ENCODE peak calls at places on chromosomes 13 and 19, in four cellular contexts. Q is GM12878, S is IMR-90, D is K562. U is an unnamed sample.

GRCh38 chr19:54104998-54105715 is 2.5 kb downstream of the NDUFA3 start:
- DNase-seq in Q (no peak), S (no peak), D (no peak), U (no peak)

GRCh38 chr13:45370922-45371406 is 30.0 kb upstream of the TPT1 start:
- DNase-seq in Q (no peak), S (peak), D (peak), U (peak)

GRCh38 chr19:8209111-8209964 is at the start of gene CERS4:
- DNase-seq in Q (no peak), S (peak), D (peak), U (peak)

GRCh38 chr13:33367186-33367895 is 81.8 kb upstream of the STARD13 start:
- DNase-seq in Q (no peak), S (no peak), D (no peak), U (no peak)

GRCh38 chr19:12784394-12784870 is 6.9 kb upstream of the JUNB start:
- DNase-seq in Q (no peak), S (peak), D (peak), U (no peak)

GRCh38 chr13:48431431-48431830 is 18.5 kb upstream of the LPAR6 start:
- DNase-seq in Q (no peak), S (no peak), D (no peak), U (no peak)

GRCh38 chr19:49403404-49404187 is 15.5 kb downstream of the KASH5 start:
- DNase-seq in Q (no peak), S (peak), D (peak), U (peak)

GRCh38 chr19:7988307-7988706 is 17.1 kb downstream of the ELAVL1 start:
- DNase-seq in Q (no peak), S (no peak), D (no peak), U (no peak)

GRCh38 chr13:41232715-41233114 is 30.7 kb downstream of the MTRF1 start:
- DNase-seq in Q (no peak), S (no peak), D (no peak), U (no peak)

GRCh38 chr19:10603873-10604459 is 16.9 kb upstream of the AP1M2 start:
- DNase-seq in Q (peak), S (no peak), D (no peak), U (no peak)

GRCh38 chr19:29622191-29623070 is 16.3 kb downstream of the POP4 start:
- DNase-seq in Q (no peak), S (no peak), D (no peak), U (no peak)

GRCh38 chr19:17560205-17560595 is 4.8 kb downstream of the COLGALT1 start:
- DNase-seq in Q (no peak), S (peak), D (no peak), U (no peak)

GRCh38 chr19:45630463-45630862 is 8.7 kb downstream of the EML2 start:
- DNase-seq in Q (peak), S (peak), D (no peak), U (no peak)

GRCh38 chr13:107860284-107860683 is 355.1 kb downstream of the LIG4 start:
- DNase-seq in Q (no peak), S (no peak), D (peak), U (no peak)

GRCh38 chr13:112982281-112983041 is 13.4 kb downstream of the MCF2L start:
- DNase-seq in Q (no peak), S (no peak), D (no peak), U (no peak)

GRCh38 chr13:93416943-93417342 is 190.3 kb downstream of the GPC6 start:
- DNase-seq in Q (no peak), S (peak), D (no peak), U (no peak)

GRCh38 chr13:95140502-95140901 is 160.7 kb downstream of the ABCC4 start:
- DNase-seq in Q (no peak), S (no peak), D (no peak), U (no peak)

GRCh38 chr13:111213964-111214726 is 99.0 kb downstream of the ARHGEF7 start:
- DNase-seq in Q (no peak), S (no peak), D (no peak), U (no peak)

GRCh38 chr19:42028304-42029216 is 34.5 kb upstream of the ATP1A3 start:
- DNase-seq in Q (no peak), S (no peak), D (peak), U (peak)

GRCh38 chr19:10766049-10766623 is 48.3 kb downstream of the DNM2 start:
- DNase-seq in Q (no peak), S (no peak), D (no peak), U (no peak)

GRCh38 chr13:92187378-92187989 is 789.1 kb downstream of the GPC5 start:
- DNase-seq in Q (no peak), S (peak), D (peak), U (no peak)

GRCh38 chr19:45136507-45137178 is 24.1 kb downstream of the NKPD1 start:
- DNase-seq in Q (no peak), S (no peak), D (no peak), U (no peak)

GRCh38 chr13:113589251-113589960 is 4.9 kb downstream of the TFDP1 start:
- DNase-seq in Q (no peak), S (no peak), D (no peak), U (no peak)

DNA sequence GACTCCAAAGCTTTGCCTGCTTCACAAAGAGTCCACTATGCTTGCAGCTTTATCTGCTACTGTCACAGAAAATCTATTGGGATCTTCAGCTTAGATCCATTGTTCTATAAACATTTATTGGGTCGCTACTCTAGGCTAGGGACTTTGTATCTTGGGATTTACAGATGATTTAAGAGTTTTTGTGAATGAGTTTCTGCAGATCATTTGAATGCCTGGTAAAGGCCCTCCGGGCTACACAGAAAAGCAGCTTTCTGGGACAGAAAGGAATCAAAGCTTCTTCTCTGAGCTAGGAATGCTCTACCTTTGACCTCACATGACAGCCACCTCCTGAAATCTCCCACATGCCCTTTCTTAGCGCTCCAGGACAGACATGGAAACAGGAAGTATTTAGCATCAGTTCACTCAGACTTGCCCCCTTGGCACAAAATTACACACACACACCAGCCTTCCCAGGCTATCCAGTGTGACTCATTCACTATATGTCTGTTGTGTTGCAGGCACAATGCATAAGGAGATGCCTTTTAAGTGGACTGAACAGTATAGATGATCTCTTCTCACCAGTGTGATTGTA is 492.4 kb downstream of the DACH1 start:
- DNase-seq in Q (no peak), S (no peak), D (no peak), U (no peak)
- TF ChIP-seq CHD1 in Q (no peak), S (no peak), D (no peak), U (no peak)

GRCh38 chr19:57171551-57172081 is 4.3 kb upstream of the DUXA start:
- DNase-seq in Q (no peak), S (peak), D (no peak), U (peak)
- TF ChIP-seq CHD1 in Q (no peak), S (no peak), D (no peak), U (no peak)

DNA sequence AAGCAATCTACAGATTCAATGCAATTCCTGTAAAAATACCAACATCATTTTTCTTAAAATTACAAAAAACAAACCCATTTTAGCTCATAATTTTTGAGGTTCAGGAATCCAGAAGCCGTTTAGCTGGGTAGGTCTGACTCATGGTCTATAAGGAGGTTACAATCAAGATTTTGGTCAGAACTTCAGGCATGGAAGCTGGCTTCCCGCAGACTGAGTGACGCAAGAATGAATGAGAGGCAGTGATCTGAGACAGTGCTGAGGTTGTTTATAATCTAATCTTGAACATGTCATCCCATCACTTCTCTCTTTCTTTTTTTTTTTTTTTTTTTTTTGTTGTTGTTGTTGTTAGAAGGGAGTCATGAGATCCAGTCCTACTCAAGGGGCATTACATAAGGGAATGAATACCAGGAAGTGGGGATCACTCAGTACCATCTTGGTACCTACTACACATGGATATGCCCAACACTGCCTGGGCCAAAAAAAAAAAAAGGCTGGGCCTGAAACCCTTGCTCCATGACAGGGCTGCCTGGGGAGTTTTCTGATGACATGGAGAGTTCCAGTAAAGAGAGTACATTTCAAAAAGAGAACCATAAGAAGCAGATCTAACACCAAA is 217.4 kb downstream of the DLEU7 start:
- DNase-seq in Q (no peak), S (no peak), D (peak), U (no peak)
- TF ChIP-seq CHD1 in Q (no peak), S (no peak), D (no peak), U (no peak)

GRCh38 chr13:46516624-46517318 is 36.2 kb upstream of the LRCH1 start:
- DNase-seq in Q (no peak), S (no peak), D (no peak), U (no peak)
- TF ChIP-seq CHD1 in Q (no peak), S (no peak), D (no peak), U (no peak)

DNA sequence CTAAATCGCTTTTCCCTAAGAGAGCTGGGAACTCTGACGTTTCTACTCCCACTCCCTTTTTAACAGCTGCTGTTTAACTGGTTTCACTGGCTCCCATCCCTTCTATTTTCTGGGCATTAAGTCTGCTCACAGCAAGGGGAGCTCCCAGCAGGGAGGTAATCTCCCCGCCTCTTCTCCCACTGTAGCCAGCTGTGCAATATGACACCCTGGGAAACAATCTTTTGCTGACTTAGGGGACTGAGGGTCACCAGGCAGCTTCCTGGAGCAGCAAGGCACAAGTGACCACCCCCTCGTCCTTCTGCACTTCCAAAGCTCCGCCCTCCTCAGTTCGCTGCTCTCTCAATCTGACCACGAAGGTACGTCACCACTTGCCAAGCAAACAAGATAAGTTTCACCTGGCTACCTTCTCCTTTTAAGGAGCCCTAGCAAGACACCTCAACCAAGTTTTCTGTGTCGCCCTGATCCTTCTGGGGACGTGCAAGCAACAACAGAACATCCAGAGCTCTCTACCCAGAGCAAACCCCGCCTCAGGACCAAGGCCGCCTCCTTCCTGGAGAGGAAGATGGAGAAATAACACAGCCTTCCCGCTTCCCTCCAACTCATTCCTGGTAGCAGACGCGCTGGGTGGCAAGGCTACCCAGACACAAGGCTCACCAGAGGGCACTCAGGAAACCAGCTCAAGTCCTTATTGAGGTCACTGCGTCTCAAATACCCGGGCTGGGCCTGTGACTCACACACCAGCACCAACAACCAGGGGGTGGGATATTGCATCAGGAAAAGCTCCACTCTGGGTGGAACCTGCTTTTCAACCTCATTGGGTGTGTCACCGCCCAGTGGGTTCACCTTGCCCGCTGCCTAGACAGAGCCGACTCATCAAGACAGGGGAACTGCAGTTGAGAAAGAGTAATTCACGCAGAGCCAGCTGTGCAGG is 92.4 kb downstream of the STK24 start:
- DNase-seq in Q (no peak), S (peak), D (peak), U (no peak)
- TF ChIP-seq CHD1 in Q (no peak), S (no peak), D (no peak), U (no peak)

DNA sequence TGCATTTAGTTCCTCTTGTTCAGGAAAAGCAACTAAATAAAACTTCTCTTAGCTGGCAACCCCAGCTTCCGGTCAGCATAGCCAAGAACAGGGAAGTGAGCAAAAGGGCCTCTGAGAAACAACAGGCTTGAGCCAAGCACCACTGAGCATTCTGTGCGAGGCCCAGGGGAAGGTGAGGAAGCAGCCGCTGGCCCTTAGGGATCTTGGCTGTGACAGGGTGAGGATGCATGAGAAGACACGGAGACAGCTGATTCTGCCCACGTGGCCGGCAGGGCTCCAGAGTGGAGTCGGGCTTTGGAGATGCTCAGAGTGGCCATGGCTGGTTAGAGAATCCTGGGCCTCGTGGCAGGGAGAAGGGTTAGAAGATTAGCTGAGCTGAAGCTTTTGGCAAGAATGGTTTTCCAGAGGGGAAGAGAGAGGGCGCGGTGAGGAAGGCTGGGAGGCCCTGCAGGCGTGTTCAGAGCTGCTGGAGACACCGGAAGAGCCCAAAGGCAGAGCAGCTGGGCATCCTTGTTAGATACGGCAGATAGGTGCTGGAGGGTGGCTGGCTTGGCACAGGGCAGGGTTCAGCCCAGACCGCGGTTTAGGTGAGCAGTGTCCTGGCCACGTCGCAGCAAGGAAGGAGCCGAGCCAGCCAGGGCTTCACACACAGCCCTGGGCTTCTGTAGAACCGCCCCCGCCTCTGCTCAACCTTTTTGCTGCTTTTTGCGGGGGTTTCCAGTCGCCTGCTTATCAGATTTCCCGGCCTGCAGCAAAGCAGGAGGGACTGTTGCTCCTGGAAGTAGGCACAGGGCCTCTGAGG is 17.3 kb downstream of the UPF1 start:
- DNase-seq in Q (no peak), S (peak), D (peak), U (no peak)
- TF ChIP-seq CHD1 in Q (no peak), S (no peak), D (no peak), U (no peak)

U was measured in H1.